ENCODE peak calls at places on chromosomes 3 and 15, in four cellular contexts. R is naive thymus-derived CD8-positive, alpha-beta T cell; M is nucleus accumbens; L is progenitor cell of endocrine pancreas. X is an unnamed sample.

GRCh38 chr3:113240841-113241240 is 29.5 kb downstream of the BOC start:
- DNase-seq in R (no peak), M (no peak), L (no peak), X (no peak)

GRCh38 chr3:16239776-16240175 is 25.0 kb downstream of the DPH3 start:
- DNase-seq in R (no peak), L (no peak), M (no peak), X (no peak)

GRCh38 chr3:37588761-37589160 is 272.9 kb upstream of the CTDSPL start:
- DNase-seq in M (no peak), L (no peak), R (no peak), X (no peak)

GRCh38 chr3:17639257-17639656 is 103.2 kb downstream of the TBC1D5 start:
- DNase-seq in R (no peak), L (no peak), M (no peak), X (peak; percentile 28)

GRCh38 chr15:57565326-57565725 is 26.4 kb upstream of the MYZAP start:
- DNase-seq in L (no peak), R (no peak), M (no peak), X (no peak)

GRCh38 chr3:100696161-100696560 is 13.1 kb upstream of the TFG start:
- DNase-seq in M (no peak), R (no peak), L (no peak), X (no peak)

GRCh38 chr3:15797600-15798303 is at the start of gene ANKRD28:
- DNase-seq in M (peak; percentile 18), L (no peak), R (no peak), X (peak; percentile 87)

GRCh38 chr3:175247629-175248028 is 388.5 kb downstream of the NAALADL2 start:
- DNase-seq in R (no peak), M (no peak), L (no peak), X (no peak)

GRCh38 chr3:96000963-96001362 is 813.4 kb upstream of the EPHA6 start:
- DNase-seq in M (no peak), L (peak; percentile 14), R (no peak), X (no peak)

GRCh38 chr3:55556622-55557531 is 69.8 kb upstream of the WNT5A start:
- DNase-seq in L (no peak), R (no peak), M (no peak), X (peak; percentile 11)

GRCh38 chr3:43994594-43995077 is 247.1 kb upstream of the TOPAZ1 start:
- DNase-seq in L (no peak), R (no peak), M (no peak), X (no peak)